ENCODE peak calls at places on chromosomes 12 and 14, in ten cellular contexts. D, I, N, W, Q, G, X, P, H and F are unnamed samples.
A peak's percentile ranks its signal among the peaks of the same experiment; 100 is the strongest.

GRCh38 chr12:53067074-53067992 is 11.9 kb downstream of the SPRYD3 start:
- DNase-seq in H (no peak), W (no peak), I (no peak), D (no peak), G (no peak), P (no peak), N (no peak), X (no peak), Q (peak; percentile 14), F (no peak)

GRCh38 chr14:79583738-79584405 is 627.4 kb downstream of the DIO2 start:
- DNase-seq in P (no peak), X (no peak), W (no peak), H (no peak), D (peak; percentile 21), I (no peak), N (no peak), Q (no peak), G (no peak), F (no peak)

GRCh38 chr12:42725839-42726238 is 136.3 kb upstream of the PRICKLE1 start:
- DNase-seq in H (no peak), I (no peak), Q (no peak), G (no peak), X (no peak), W (no peak), N (no peak), D (no peak), P (no peak), F (peak; percentile 11)

GRCh38 chr14:89469210-89470198 is 52.5 kb upstream of the FOXN3 start:
- DNase-seq in Q (no peak), D (no peak), N (peak; percentile 14), W (no peak), I (no peak), H (no peak), X (no peak), P (peak; percentile 51), G (no peak), F (no peak)

GRCh38 chr14:95402184-95402583 is 82.5 kb upstream of the CLMN start:
- DNase-seq in G (no peak), N (no peak), P (no peak), W (no peak), I (no peak), H (no peak), X (no peak), D (no peak), Q (no peak), F (no peak)

GRCh38 chr12:1418144-1418543 is 176.2 kb downstream of the FBXL14 start:
- DNase-seq in H (no peak), Q (no peak), X (no peak), G (no peak), I (no peak), D (no peak), P (no peak), N (no peak), W (no peak), F (no peak)

GRCh38 chr14:21915814-21916213 is 242.2 kb upstream of the OR4E1 start:
- DNase-seq in D (peak; percentile 78), Q (no peak), H (no peak), P (no peak), N (no peak), G (no peak), W (no peak), X (no peak), I (no peak), F (no peak)

GRCh38 chr14:41922014-41922413 is 315.3 kb downstream of the LRFN5 start:
- DNase-seq in D (no peak), P (no peak), X (no peak), Q (no peak), H (no peak), N (no peak), G (no peak), W (no peak), I (no peak), F (no peak)

GRCh38 chr14:104332634-104333270 is 194.4 kb downstream of the KIF26A start:
- DNase-seq in D (no peak), N (no peak), I (peak; percentile 43), G (peak; percentile 45), P (no peak), X (no peak), H (peak; percentile 14), Q (no peak), W (no peak), F (no peak)

GRCh38 chr14:100065942-100066574 is 836 bp downstream of the EVL start:
- DNase-seq in N (no peak), I (no peak), H (no peak), Q (no peak), X (no peak), W (no peak), D (no peak), P (peak; percentile 95), G (no peak), F (no peak)

GRCh38 chr12:50258167-50258551 is 25.2 kb downstream of the LIMA1 start:
- DNase-seq in X (no peak), D (peak; percentile 32), I (peak; percentile 61), W (no peak), N (no peak), H (peak; percentile 53), P (no peak), Q (no peak), G (peak; percentile 80), F (no peak)

GRCh38 chr12:5599378-5599777 is 167.5 kb downstream of the NTF3 start:
- DNase-seq in X (no peak), D (no peak), H (no peak), W (no peak), Q (no peak), I (no peak), N (no peak), P (no peak), G (no peak), F (no peak)

GRCh38 chr12:62426095-62426488 is 40.5 kb upstream of the MON2 start:
- DNase-seq in X (no peak), D (no peak), G (no peak), Q (no peak), N (no peak), W (no peak), I (no peak), H (no peak), P (no peak), F (no peak)

GRCh38 chr12:89163918-89164317 is 188.4 kb downstream of the DUSP6 start:
- DNase-seq in Q (peak; percentile 21), P (peak; percentile 24), I (no peak), N (no peak), G (no peak), W (no peak), H (no peak), D (peak; percentile 15), X (no peak), F (no peak)

GRCh38 chr14:29444805-29445204 is 482.8 kb downstream of the PRKD1 start:
- DNase-seq in Q (no peak), X (no peak), N (no peak), H (no peak), W (no peak), I (no peak), P (no peak), G (no peak), D (no peak), F (no peak)

GRCh38 chr12:124096109-124096508 is 123.1 kb downstream of the ZNF664 start:
- DNase-seq in W (no peak), X (no peak), I (no peak), D (no peak), Q (no peak), N (no peak), H (no peak), G (no peak), P (no peak), F (no peak)

GRCh38 chr14:104553166-104554087 is 26.1 kb upstream of the C14orf180 start:
- DNase-seq in W (no peak), I (no peak), P (no peak), G (peak; percentile 34), X (no peak), N (no peak), D (no peak), H (no peak), Q (no peak), F (no peak)

GRCh38 chr14:50834802-50835276 is 3.9 kb upstream of the NIN start:
- DNase-seq in H (no peak), G (no peak), P (no peak), Q (no peak), N (no peak), D (no peak), I (no peak), W (no peak), X (no peak), F (no peak)

GRCh38 chr14:50832935-50833607 is 2.1 kb upstream of the NIN start:
- DNase-seq in I (no peak), X (no peak), Q (no peak), P (no peak), D (no peak), H (no peak), W (no peak), N (no peak), G (no peak), F (no peak)

GRCh38 chr14:50837271-50837670 is 6.3 kb upstream of the NIN start:
- DNase-seq in G (no peak), H (no peak), D (no peak), X (no peak), P (no peak), Q (no peak), N (no peak), W (no peak), I (no peak), F (no peak)

GRCh38 chr14:50836515-50836914 is 5.6 kb upstream of the NIN start:
- DNase-seq in G (no peak), Q (no peak), N (no peak), P (no peak), H (no peak), D (no peak), I (no peak), X (no peak), W (no peak), F (no peak)

GRCh38 chr14:50835280-50835679 is 4.3 kb upstream of the NIN start:
- DNase-seq in D (no peak), P (peak; percentile 61), W (no peak), N (no peak), G (no peak), X (no peak), H (no peak), I (no peak), Q (no peak), F (no peak)
- TF ChIP-seq POLR2A in D (no peak), P (no peak), W (no peak), N (no peak), G (no peak), X (peak; percentile 56), H (no peak), I (no peak), Q (no peak), F (no peak)

GRCh38 chr12:7935773-7936581 is at the start of gene SLC2A3:
- DNase-seq in W (peak; percentile 45), N (peak; percentile 74), X (peak; percentile 47), G (peak; percentile 41), Q (peak; percentile 73), P (peak; percentile 92), D (peak; percentile 84), I (peak; percentile 90), H (peak; percentile 51), F (peak; percentile 55)
- TF ChIP-seq POLR2A in W (peak; percentile 89), N (peak; percentile 94), X (peak; percentile 98), G (peak; percentile 82), Q (peak; percentile 76), P (peak; percentile 93), D (peak; percentile 30), I (peak; percentile 87), H (no peak), F (peak; percentile 73)

GRCh38 chr14:50312734-50313054 is 570 bp downstream of the DMAC2L start:
- DNase-seq in P (no peak), N (no peak), I (peak; percentile 18), W (no peak), D (no peak), G (no peak), Q (no peak), X (no peak), H (no peak), F (no peak)
- TF ChIP-seq POLR2A in P (no peak), N (no peak), I (no peak), W (no peak), D (no peak), G (no peak), Q (no peak), X (peak; percentile 63), H (no peak), F (no peak)

GRCh38 chr14:73949752-73950734 is at the start of the genes COQ6 and FAM161B:
- DNase-seq in I (peak; percentile 89), N (peak; percentile 76), G (peak; percentile 96), D (peak; percentile 97), Q (peak; percentile 93), X (peak; percentile 84), W (peak; percentile 54), P (peak; percentile 96), H (peak; percentile 97), F (peak; percentile 78)
- TF ChIP-seq POLR2A in I (peak; percentile 73), N (peak; percentile 96), G (peak; percentile 91), D (peak; percentile 91), Q (peak; percentile 83), X (peak; percentile 95), W (peak; percentile 87), P (peak; percentile 75), H (no peak), F (peak; percentile 66)